ENCODE peak calls at places on chromosomes 4 and X, in seven cellular contexts. One of them, this sample, is unnamed.

GRCh38 chrX:112785323-112785722 is 55.3 kb downstream of the AMOT start:
- DNase-seq in A549: no peak
- DNase-seq in transverse colon: no peak
- DNase-seq in IMR-90: no peak
- DNase-seq in CD8-positive, alpha-beta T cell: no peak
- DNase-seq in suprapubic skin: no peak
- DNase-seq in psoas muscle: no peak
- DNase-seq in this sample: no peak

GRCh38 chr4:128483816-128484215 is 196.2 kb upstream of the PGRMC2 start:
- DNase-seq in A549: no peak
- DNase-seq in transverse colon: no peak
- DNase-seq in IMR-90: peak
- DNase-seq in CD8-positive, alpha-beta T cell: no peak
- DNase-seq in suprapubic skin: no peak
- DNase-seq in psoas muscle: no peak
- DNase-seq in this sample: no peak

GRCh38 chr4:84218002-84218401 is 281.1 kb downstream of the NKX6-1 start:
- DNase-seq in A549: no peak
- DNase-seq in transverse colon: no peak
- DNase-seq in IMR-90: no peak
- DNase-seq in CD8-positive, alpha-beta T cell: no peak
- DNase-seq in suprapubic skin: no peak
- DNase-seq in psoas muscle: no peak
- DNase-seq in this sample: no peak

GRCh38 chr4:126404549-126404948 is 1089.8 kb downstream of the FAT4 start:
- DNase-seq in A549: no peak
- DNase-seq in transverse colon: no peak
- DNase-seq in IMR-90: peak
- DNase-seq in CD8-positive, alpha-beta T cell: no peak
- DNase-seq in suprapubic skin: no peak
- DNase-seq in psoas muscle: no peak
- DNase-seq in this sample: no peak

GRCh38 chr4:12126476-12126875 is 697.8 kb upstream of the HS3ST1 start:
- DNase-seq in A549: no peak
- DNase-seq in transverse colon: no peak
- DNase-seq in IMR-90: no peak
- DNase-seq in CD8-positive, alpha-beta T cell: no peak
- DNase-seq in suprapubic skin: no peak
- DNase-seq in psoas muscle: no peak
- DNase-seq in this sample: no peak

GRCh38 chr4:8344387-8344786 is 74.8 kb downstream of the HTRA3 start:
- DNase-seq in A549: no peak
- DNase-seq in transverse colon: no peak
- DNase-seq in IMR-90: no peak
- DNase-seq in CD8-positive, alpha-beta T cell: no peak
- DNase-seq in suprapubic skin: peak
- DNase-seq in psoas muscle: no peak
- DNase-seq in this sample: no peak

GRCh38 chr4:107578321-107578720 is 141.7 kb downstream of the PAPSS1 start:
- DNase-seq in A549: no peak
- DNase-seq in transverse colon: no peak
- DNase-seq in IMR-90: peak
- DNase-seq in CD8-positive, alpha-beta T cell: no peak
- DNase-seq in suprapubic skin: no peak
- DNase-seq in psoas muscle: no peak
- DNase-seq in this sample: no peak

GRCh38 chr4:125125256-125125655 is 189.5 kb upstream of the FAT4 start:
- DNase-seq in A549: no peak
- DNase-seq in transverse colon: no peak
- DNase-seq in IMR-90: no peak
- DNase-seq in CD8-positive, alpha-beta T cell: no peak
- DNase-seq in suprapubic skin: no peak
- DNase-seq in psoas muscle: no peak
- DNase-seq in this sample: no peak

GRCh38 chr4:106816501-106816900 is 219.6 kb downstream of the DKK2 start:
- DNase-seq in A549: no peak
- DNase-seq in transverse colon: no peak
- DNase-seq in IMR-90: peak
- DNase-seq in CD8-positive, alpha-beta T cell: no peak
- DNase-seq in suprapubic skin: no peak
- DNase-seq in psoas muscle: no peak
- DNase-seq in this sample: no peak

GRCh38 chr4:38902221-38902620 is 34.6 kb downstream of the FAM114A1 start:
- DNase-seq in A549: no peak
- DNase-seq in transverse colon: no peak
- DNase-seq in IMR-90: no peak
- DNase-seq in CD8-positive, alpha-beta T cell: no peak
- DNase-seq in suprapubic skin: no peak
- DNase-seq in psoas muscle: no peak
- DNase-seq in this sample: no peak

GRCh38 chr4:87118826-87119225 is 101.6 kb downstream of the KLHL8 start:
- DNase-seq in A549: no peak
- DNase-seq in transverse colon: no peak
- DNase-seq in IMR-90: peak
- DNase-seq in CD8-positive, alpha-beta T cell: no peak
- DNase-seq in suprapubic skin: no peak
- DNase-seq in psoas muscle: no peak
- DNase-seq in this sample: no peak

GRCh38 chr4:73675623-73676022 is 55.4 kb upstream of the RASSF6 start:
- DNase-seq in A549: no peak
- DNase-seq in transverse colon: no peak
- DNase-seq in IMR-90: no peak
- DNase-seq in CD8-positive, alpha-beta T cell: no peak
- DNase-seq in suprapubic skin: no peak
- DNase-seq in psoas muscle: no peak
- DNase-seq in this sample: no peak

GRCh38 chr4:29553842-29554241 is 1166.3 kb upstream of the PCDH7 start:
- DNase-seq in A549: no peak
- DNase-seq in transverse colon: no peak
- DNase-seq in IMR-90: no peak
- DNase-seq in CD8-positive, alpha-beta T cell: no peak
- DNase-seq in suprapubic skin: no peak
- DNase-seq in psoas muscle: no peak
- DNase-seq in this sample: no peak

GRCh38 chr4:25441519-25442117 is 64.6 kb downstream of the ANAPC4 start:
- DNase-seq in A549: peak
- DNase-seq in transverse colon: peak
- DNase-seq in IMR-90: peak
- DNase-seq in CD8-positive, alpha-beta T cell: no peak
- DNase-seq in suprapubic skin: no peak
- DNase-seq in psoas muscle: no peak
- DNase-seq in this sample: no peak

GRCh38 chr4:73311428-73311827 is 52.8 kb upstream of the ANKRD17 start:
- DNase-seq in A549: no peak
- DNase-seq in transverse colon: no peak
- DNase-seq in IMR-90: peak
- DNase-seq in CD8-positive, alpha-beta T cell: no peak
- DNase-seq in suprapubic skin: no peak
- DNase-seq in psoas muscle: no peak
- DNase-seq in this sample: no peak

GRCh38 chr4:26826721-26827120 is 33.9 kb upstream of the STIM2 start:
- DNase-seq in A549: no peak
- DNase-seq in transverse colon: peak
- DNase-seq in IMR-90: peak
- DNase-seq in CD8-positive, alpha-beta T cell: no peak
- DNase-seq in suprapubic skin: no peak
- DNase-seq in psoas muscle: no peak
- DNase-seq in this sample: no peak

GRCh38 chrX:53223955-53224859 is 800 bp downstream of the KDM5C start:
- DNase-seq in A549: peak
- DNase-seq in transverse colon: peak
- DNase-seq in IMR-90: peak
- DNase-seq in CD8-positive, alpha-beta T cell: peak
- DNase-seq in suprapubic skin: peak
- DNase-seq in psoas muscle: no peak
- DNase-seq in this sample: no peak

GRCh38 chrX:77962068-77962902 is 7.2 kb downstream of the PGAM4 start:
- DNase-seq in A549: no peak
- DNase-seq in transverse colon: no peak
- DNase-seq in IMR-90: peak
- DNase-seq in CD8-positive, alpha-beta T cell: peak
- DNase-seq in suprapubic skin: no peak
- DNase-seq in psoas muscle: no peak
- DNase-seq in this sample: no peak

GRCh38 chr4:118842055-118842454 is 6.1 kb upstream of the SEC24D start:
- DNase-seq in A549: no peak
- DNase-seq in transverse colon: no peak
- DNase-seq in IMR-90: peak
- DNase-seq in CD8-positive, alpha-beta T cell: no peak
- DNase-seq in suprapubic skin: no peak
- DNase-seq in psoas muscle: no peak
- DNase-seq in this sample: no peak

GRCh38 chrX:153640045-153640686 is 6.8 kb upstream of the DUSP9 start:
- DNase-seq in A549: no peak
- DNase-seq in transverse colon: no peak
- DNase-seq in IMR-90: no peak
- DNase-seq in CD8-positive, alpha-beta T cell: no peak
- DNase-seq in suprapubic skin: peak
- DNase-seq in psoas muscle: no peak
- DNase-seq in this sample: peak

GRCh38 chrX:153640736-153641574 is 6.0 kb upstream of the DUSP9 start:
- DNase-seq in A549: no peak
- DNase-seq in transverse colon: no peak
- DNase-seq in IMR-90: no peak
- DNase-seq in CD8-positive, alpha-beta T cell: no peak
- DNase-seq in suprapubic skin: no peak
- DNase-seq in psoas muscle: no peak
- DNase-seq in this sample: peak

GRCh38 chrX:153642313-153642654 is 4.7 kb upstream of the DUSP9 start:
- DNase-seq in A549: no peak
- DNase-seq in transverse colon: no peak
- DNase-seq in IMR-90: no peak
- DNase-seq in CD8-positive, alpha-beta T cell: no peak
- DNase-seq in suprapubic skin: no peak
- DNase-seq in psoas muscle: no peak
- DNase-seq in this sample: no peak

GRCh38 chrX:153642655-153643430 is 4.2 kb upstream of the DUSP9 start:
- DNase-seq in A549: no peak
- DNase-seq in transverse colon: no peak
- DNase-seq in IMR-90: no peak
- DNase-seq in CD8-positive, alpha-beta T cell: no peak
- DNase-seq in suprapubic skin: no peak
- DNase-seq in psoas muscle: no peak
- DNase-seq in this sample: peak

DNA sequence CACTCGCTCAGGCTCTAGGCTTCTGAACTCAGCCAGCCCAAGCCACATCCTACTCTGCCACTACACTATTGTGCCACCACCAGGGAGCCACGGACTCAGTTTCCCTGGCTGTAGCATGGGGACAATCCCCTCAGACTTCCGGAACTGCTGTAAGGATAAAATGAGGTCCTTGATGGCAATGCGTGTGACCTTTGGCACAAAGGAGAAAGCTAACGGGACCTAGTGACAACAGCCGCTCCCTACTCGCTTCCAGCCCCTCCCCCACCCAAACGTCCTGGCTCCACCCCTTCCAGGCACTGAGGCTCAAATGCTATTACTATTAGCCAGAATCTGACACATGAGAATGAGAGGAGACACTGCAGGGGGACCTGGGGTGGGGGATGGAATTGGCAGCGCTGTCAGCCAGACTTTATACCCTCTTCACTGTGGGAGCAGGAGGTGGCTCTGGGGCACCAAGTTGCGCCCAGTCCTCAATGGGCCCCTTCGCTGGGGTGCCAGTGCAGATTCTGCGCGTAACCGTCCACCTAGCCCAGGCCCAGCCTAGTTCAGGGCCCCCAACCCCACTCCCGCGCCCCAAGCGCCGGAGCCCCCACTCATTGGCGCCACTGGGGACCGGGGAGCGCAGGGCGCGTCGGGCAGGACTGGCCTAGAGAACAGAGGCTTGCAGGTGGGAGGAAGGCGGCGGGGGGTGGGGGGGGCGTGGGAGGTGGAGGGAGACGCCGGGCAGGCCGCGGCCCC is 5.3 kb upstream of the DUSP9 start:
- DNase-seq in A549: no peak
- DNase-seq in transverse colon: no peak
- DNase-seq in IMR-90: no peak
- DNase-seq in CD8-positive, alpha-beta T cell: no peak
- DNase-seq in suprapubic skin: no peak
- DNase-seq in psoas muscle: no peak
- DNase-seq in this sample: peak
- H3K4me3 ChIP-seq in A549: peak
- H3K4me3 ChIP-seq in transverse colon: peak
- H3K4me3 ChIP-seq in IMR-90: no peak
- H3K4me3 ChIP-seq in CD8-positive, alpha-beta T cell: no peak
- H3K4me3 ChIP-seq in suprapubic skin: peak
- H3K4me3 ChIP-seq in psoas muscle: peak
- H3K4me3 ChIP-seq in this sample: no peak

DNA sequence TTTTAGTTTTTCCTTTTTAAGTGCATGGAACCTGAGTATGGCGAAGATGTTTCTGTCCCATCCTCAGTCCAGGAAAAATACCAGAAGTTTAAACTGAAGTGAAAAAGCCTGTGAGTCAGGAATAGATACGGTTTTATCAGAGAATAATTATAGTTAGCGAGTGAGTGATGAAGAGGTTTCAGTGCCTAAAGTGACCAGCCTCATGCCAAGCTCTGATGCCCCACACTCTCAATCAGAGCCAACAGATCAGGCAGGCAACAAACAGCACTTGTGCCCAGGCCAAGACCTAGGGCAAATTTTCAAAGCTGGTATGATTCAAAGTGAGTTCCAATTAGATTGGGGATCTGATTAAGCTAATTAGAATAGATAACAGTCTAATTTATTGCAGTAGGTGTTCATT is 212.8 kb upstream of the NRK start:
- DNase-seq in A549: no peak
- DNase-seq in transverse colon: no peak
- DNase-seq in IMR-90: no peak
- DNase-seq in CD8-positive, alpha-beta T cell: no peak
- DNase-seq in suprapubic skin: no peak
- DNase-seq in psoas muscle: no peak
- DNase-seq in this sample: no peak
- H3K27ac ChIP-seq in A549: no peak
- H3K27ac ChIP-seq in transverse colon: no peak
- H3K27ac ChIP-seq in IMR-90: no peak
- H3K27ac ChIP-seq in CD8-positive, alpha-beta T cell: no peak
- H3K27ac ChIP-seq in suprapubic skin: no peak
- H3K27ac ChIP-seq in psoas muscle: no peak
- H3K27ac ChIP-seq in this sample: no peak

GRCh38 chrX:130082244-130083106 is 27.8 kb downstream of the ELF4 start:
- DNase-seq in A549: no peak
- DNase-seq in transverse colon: peak
- DNase-seq in IMR-90: no peak
- DNase-seq in CD8-positive, alpha-beta T cell: peak
- DNase-seq in suprapubic skin: peak
- DNase-seq in psoas muscle: peak
- DNase-seq in this sample: no peak
- H3K4me3 ChIP-seq in A549: no peak
- H3K4me3 ChIP-seq in transverse colon: peak
- H3K4me3 ChIP-seq in IMR-90: no peak
- H3K4me3 ChIP-seq in CD8-positive, alpha-beta T cell: peak
- H3K4me3 ChIP-seq in suprapubic skin: peak
- H3K4me3 ChIP-seq in psoas muscle: no peak
- H3K4me3 ChIP-seq in this sample: no peak

DNA sequence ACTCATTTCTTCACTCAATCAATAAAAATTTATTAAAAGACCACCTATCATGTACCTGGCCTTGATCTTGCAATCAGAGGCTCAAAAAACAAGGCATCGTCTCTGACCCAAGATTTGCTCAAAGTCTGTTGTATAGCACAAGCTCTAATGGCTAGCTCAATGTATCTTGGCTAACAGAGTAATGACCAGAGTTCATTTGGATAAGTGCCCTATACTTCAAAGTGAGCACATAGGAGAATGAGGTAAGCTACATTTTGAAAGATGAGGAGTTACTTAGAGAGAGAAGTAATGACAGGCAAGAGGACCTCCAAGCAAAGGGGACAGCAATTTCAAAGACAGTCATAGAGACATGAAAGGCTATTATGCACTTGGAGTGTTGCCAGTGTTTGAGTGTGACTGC is 22.9 kb upstream of the GABRQ start:
- DNase-seq in A549: no peak
- DNase-seq in transverse colon: no peak
- DNase-seq in IMR-90: no peak
- DNase-seq in CD8-positive, alpha-beta T cell: no peak
- DNase-seq in suprapubic skin: no peak
- DNase-seq in psoas muscle: no peak
- DNase-seq in this sample: no peak
- H3K27ac ChIP-seq in A549: no peak
- H3K27ac ChIP-seq in transverse colon: no peak
- H3K27ac ChIP-seq in IMR-90: no peak
- H3K27ac ChIP-seq in CD8-positive, alpha-beta T cell: no peak
- H3K27ac ChIP-seq in suprapubic skin: no peak
- H3K27ac ChIP-seq in psoas muscle: no peak
- H3K27ac ChIP-seq in this sample: no peak